ENCODE peak calls at places on chromosomes 12 and 14, in four cellular contexts. M is AG08396, L is HuH-7.5, C is NCI-H1694. O is an unnamed sample.

GRCh38 chr12:48973992-48974673 is 2.6 kb upstream of the WNT10B start:
- DNase-seq in M (no peak), L (no peak), C (no peak), O (no peak)

GRCh38 chr12:2384533-2385328 is 331.9 kb downstream of the CACNA1C start:
- DNase-seq in C (no peak), M (peak; percentile 72), L (no peak), O (no peak)

GRCh38 chr14:22338381-22338780 is 250.6 kb downstream of the DAD1 start:
- DNase-seq in L (no peak), C (no peak), M (no peak), O (no peak)

GRCh38 chr12:89373772-89374572 is 21.7 kb upstream of the DUSP6 start:
- DNase-seq in M (peak; percentile 60), L (no peak), C (no peak), O (no peak)

GRCh38 chr12:60704171-60704914 is 1108.5 kb downstream of the SLC16A7 start:
- DNase-seq in L (no peak), C (no peak), M (no peak), O (no peak)

GRCh38 chr14:71588028-71588427 is 344.2 kb upstream of the RGS6 start:
- DNase-seq in L (no peak), M (peak; percentile 21), C (no peak), O (no peak)

GRCh38 chr14:35353409-35354172 is 51.0 kb downstream of the NFKBIA start:
- DNase-seq in C (no peak), L (no peak), M (no peak), O (no peak)

GRCh38 chr12:89414851-89415250 is 62.5 kb upstream of the DUSP6 start:
- DNase-seq in M (peak; percentile 53), C (no peak), L (no peak), O (no peak)

GRCh38 chr12:111288771-111289170 is 80.1 kb downstream of the PHETA1 start:
- DNase-seq in L (no peak), M (no peak), C (no peak), O (no peak)

GRCh38 chr14:36660736-36661505 is 739 bp upstream of the PAX9 start:
- DNase-seq in C (no peak), L (no peak), M (no peak), O (no peak)

GRCh38 chr14:105364100-105364708 is 34.1 kb upstream of the TEX22 start:
- DNase-seq in L (no peak), C (no peak), M (peak; percentile 98), O (no peak)

GRCh38 chr14:52856139-52856538 is 64.7 kb upstream of the GNPNAT1 start:
- DNase-seq in M (no peak), C (no peak), L (no peak), O (no peak)

GRCh38 chr12:56574210-56574609 is 52.6 kb downstream of the RBMS2 start:
- DNase-seq in L (no peak), C (no peak), M (no peak), O (no peak)

GRCh38 chr14:57391609-57392195 is 1.3 kb downstream of the NAA30 start:
- DNase-seq in M (peak; percentile 11), L (no peak), C (no peak), O (no peak)

GRCh38 chr12:130482448-130482847 is 144.8 kb downstream of the PIWIL1 start:
- DNase-seq in L (no peak), M (no peak), C (no peak), O (no peak)

GRCh38 chr12:2641209-2641608 is 153.6 kb upstream of the FKBP4 start:
- DNase-seq in L (no peak), M (peak; percentile 54), C (no peak), O (no peak)

GRCh38 chr14:95140060-95140858 is 17.1 kb downstream of the DICER1 start:
- DNase-seq in C (no peak), M (no peak), L (no peak), O (no peak)

GRCh38 chr12:52975204-52975603 is 26.3 kb downstream of the KRT18 start:
- DNase-seq in C (no peak), L (no peak), M (no peak), O (peak; percentile 30)

GRCh38 chr14:60658116-60658515 is 8.8 kb upstream of the SIX1 start:
- DNase-seq in M (no peak), C (no peak), L (no peak), O (no peak)